ENCODE peak calls at places on chromosomes 12 and 14, in four cellular contexts. One of them, this sample, is unnamed.

GRCh38 chr12:117126335-117126734 is 27.1 kb upstream of the TESC start:
- DNase-seq in Kasumi-1: no peak
- DNase-seq in adipocyte: no peak
- DNase-seq in RPMI7951: no peak
- DNase-seq in this sample: no peak

GRCh38 chr14:93987815-93988476 is 9.2 kb upstream of the CCDC197 start:
- DNase-seq in Kasumi-1: no peak
- DNase-seq in adipocyte: no peak
- DNase-seq in RPMI7951: no peak
- DNase-seq in this sample: no peak

GRCh38 chr12:113088037-113088436 is 31.5 kb downstream of the DTX1 start:
- DNase-seq in Kasumi-1: no peak
- DNase-seq in adipocyte: no peak
- DNase-seq in RPMI7951: no peak
- DNase-seq in this sample: no peak

GRCh38 chr12:5865397-5865796 is 79.7 kb downstream of the ANO2 start:
- DNase-seq in Kasumi-1: no peak
- DNase-seq in adipocyte: no peak
- DNase-seq in RPMI7951: no peak
- DNase-seq in this sample: no peak

GRCh38 chr14:55609681-55610080 is 29.7 kb downstream of the KTN1 start:
- DNase-seq in Kasumi-1: no peak
- DNase-seq in adipocyte: peak
- DNase-seq in RPMI7951: peak
- DNase-seq in this sample: peak

GRCh38 chr12:112126000-112126431 is 656 bp downstream of the TRAFD1 start:
- DNase-seq in Kasumi-1: no peak
- DNase-seq in adipocyte: peak
- DNase-seq in RPMI7951: no peak
- DNase-seq in this sample: no peak

GRCh38 chr12:91778938-91779400 is 366.7 kb downstream of the BTG1 start:
- DNase-seq in Kasumi-1: no peak
- DNase-seq in adipocyte: peak
- DNase-seq in RPMI7951: peak
- DNase-seq in this sample: peak

GRCh38 chr14:96091941-96092411 is 52.8 kb downstream of the C14orf132 start:
- DNase-seq in Kasumi-1: no peak
- DNase-seq in adipocyte: no peak
- DNase-seq in RPMI7951: peak
- DNase-seq in this sample: peak

GRCh38 chr14:87691482-87691881 is 301.5 kb downstream of the GALC start:
- DNase-seq in Kasumi-1: no peak
- DNase-seq in adipocyte: no peak
- DNase-seq in RPMI7951: no peak
- DNase-seq in this sample: no peak

GRCh38 chr12:116616536-116617248 is 57.5 kb downstream of the MAP1LC3B2 start:
- DNase-seq in Kasumi-1: no peak
- DNase-seq in adipocyte: no peak
- DNase-seq in RPMI7951: no peak
- DNase-seq in this sample: no peak

GRCh38 chr14:75566321-75566720 is 12.1 kb upstream of the FLVCR2 start:
- DNase-seq in Kasumi-1: no peak
- DNase-seq in adipocyte: no peak
- DNase-seq in RPMI7951: peak
- DNase-seq in this sample: no peak

GRCh38 chr12:24661657-24662096 is 287.2 kb downstream of the BCAT1 start:
- DNase-seq in Kasumi-1: no peak
- DNase-seq in adipocyte: peak
- DNase-seq in RPMI7951: peak
- DNase-seq in this sample: peak

GRCh38 chr12:116096874-116097273 is 180.6 kb downstream of the MED13L start:
- DNase-seq in Kasumi-1: no peak
- DNase-seq in adipocyte: no peak
- DNase-seq in RPMI7951: no peak
- DNase-seq in this sample: no peak

GRCh38 chr12:132429932-132430643 is 59.9 kb upstream of the FBRSL1 start:
- DNase-seq in Kasumi-1: peak
- DNase-seq in adipocyte: peak
- DNase-seq in RPMI7951: peak
- DNase-seq in this sample: no peak

GRCh38 chr12:6161124-6161882 is 36.8 kb upstream of the VWF start:
- DNase-seq in Kasumi-1: no peak
- DNase-seq in adipocyte: no peak
- DNase-seq in RPMI7951: no peak
- DNase-seq in this sample: no peak

GRCh38 chr12:42422785-42423184 is 96.8 kb downstream of the PPHLN1 start:
- DNase-seq in Kasumi-1: no peak
- DNase-seq in adipocyte: no peak
- DNase-seq in RPMI7951: no peak
- DNase-seq in this sample: no peak

GRCh38 chr12:100987552-100988277 is 193.1 kb downstream of the ANO4 start:
- DNase-seq in Kasumi-1: peak
- DNase-seq in adipocyte: peak
- DNase-seq in RPMI7951: peak
- DNase-seq in this sample: peak

GRCh38 chr12:49750027-49750977 is 8.9 kb downstream of the TMBIM6 start:
- DNase-seq in Kasumi-1: peak
- DNase-seq in adipocyte: peak
- DNase-seq in RPMI7951: peak
- DNase-seq in this sample: peak

GRCh38 chr12:11797317-11797913 is 147.9 kb downstream of the ETV6 start:
- DNase-seq in Kasumi-1: peak
- DNase-seq in adipocyte: peak
- DNase-seq in RPMI7951: peak
- DNase-seq in this sample: peak

GRCh38 chr14:56216631-56217379 is 98.6 kb downstream of the PELI2 start:
- DNase-seq in Kasumi-1: no peak
- DNase-seq in adipocyte: peak
- DNase-seq in RPMI7951: peak
- DNase-seq in this sample: peak

GRCh38 chr12:18139989-18140596 is 50.1 kb upstream of the RERGL start:
- DNase-seq in Kasumi-1: peak
- DNase-seq in adipocyte: peak
- DNase-seq in RPMI7951: peak
- DNase-seq in this sample: peak

GRCh38 chr14:102066041-102066451 is 20.8 kb downstream of the HSP90AA1 start:
- DNase-seq in Kasumi-1: no peak
- DNase-seq in adipocyte: no peak
- DNase-seq in RPMI7951: no peak
- DNase-seq in this sample: no peak

GRCh38 chr12:105562727-105563072 is 232.2 kb downstream of the C12orf75 start:
- DNase-seq in Kasumi-1: no peak
- DNase-seq in adipocyte: no peak
- DNase-seq in RPMI7951: no peak
- DNase-seq in this sample: no peak

GRCh38 chr14:94500264-94500663 is 9.0 kb downstream of the SERPINA12 start:
- DNase-seq in Kasumi-1: no peak
- DNase-seq in adipocyte: no peak
- DNase-seq in RPMI7951: no peak
- DNase-seq in this sample: no peak

GRCh38 chr12:130984183-130985058 is 30.7 kb downstream of the ADGRD1 start:
- DNase-seq in Kasumi-1: no peak
- DNase-seq in adipocyte: no peak
- DNase-seq in RPMI7951: no peak
- DNase-seq in this sample: no peak

GRCh38 chr12:52190860-52191729 is 719 bp downstream of the KRT80 start:
- DNase-seq in Kasumi-1: no peak
- DNase-seq in adipocyte: no peak
- DNase-seq in RPMI7951: no peak
- DNase-seq in this sample: peak

GRCh38 chr14:91305650-91306431 is 61.3 kb upstream of the GPR68 start:
- DNase-seq in Kasumi-1: no peak
- DNase-seq in adipocyte: no peak
- DNase-seq in RPMI7951: no peak
- DNase-seq in this sample: no peak

GRCh38 chr14:35808076-35808657 is 928 bp downstream of the RALGAPA1 start:
- DNase-seq in Kasumi-1: no peak
- DNase-seq in adipocyte: peak
- DNase-seq in RPMI7951: no peak
- DNase-seq in this sample: no peak

GRCh38 chr12:70540996-70541395 is 96.2 kb downstream of the PTPRB start:
- DNase-seq in Kasumi-1: no peak
- DNase-seq in adipocyte: no peak
- DNase-seq in RPMI7951: no peak
- DNase-seq in this sample: no peak

GRCh38 chr12:69546693-69547438 is 38.4 kb upstream of the CCT2 start:
- DNase-seq in Kasumi-1: no peak
- DNase-seq in adipocyte: no peak
- DNase-seq in RPMI7951: no peak
- DNase-seq in this sample: no peak

GRCh38 chr12:48163150-48163747 is 5.9 kb upstream of the ASB8 start:
- DNase-seq in Kasumi-1: no peak
- DNase-seq in adipocyte: no peak
- DNase-seq in RPMI7951: no peak
- DNase-seq in this sample: no peak

GRCh38 chr14:67487332-67487731 is 1.2 kb downstream of the TMEM229B start:
- DNase-seq in Kasumi-1: no peak
- DNase-seq in adipocyte: no peak
- DNase-seq in RPMI7951: no peak
- DNase-seq in this sample: no peak

GRCh38 chr12:39872425-39872824 is 233.5 kb downstream of the SLC2A13 start:
- DNase-seq in Kasumi-1: no peak
- DNase-seq in adipocyte: peak
- DNase-seq in RPMI7951: no peak
- DNase-seq in this sample: no peak

GRCh38 chr14:66043921-66044320 is 442.2 kb upstream of the CCDC196 start:
- DNase-seq in Kasumi-1: no peak
- DNase-seq in adipocyte: no peak
- DNase-seq in RPMI7951: peak
- DNase-seq in this sample: peak

GRCh38 chr12:57899010-57899662 is 42.2 kb upstream of the ATP23 start:
- DNase-seq in Kasumi-1: peak
- DNase-seq in adipocyte: peak
- DNase-seq in RPMI7951: peak
- DNase-seq in this sample: peak

GRCh38 chr14:104164512-104164911 is 26.1 kb downstream of the KIF26A start:
- DNase-seq in Kasumi-1: no peak
- DNase-seq in adipocyte: no peak
- DNase-seq in RPMI7951: no peak
- DNase-seq in this sample: no peak

GRCh38 chr14:101199028-101199770 is 295.7 kb upstream of the RTL1 start:
- DNase-seq in Kasumi-1: no peak
- DNase-seq in adipocyte: no peak
- DNase-seq in RPMI7951: no peak
- DNase-seq in this sample: no peak

This sample was measured in EL.